ENCODE peak calls at places on chromosomes 13 and 19, in four cellular contexts. One of them, this sample, is unnamed.

GRCh38 chr19:57648336-57649003 is 15.5 kb downstream of the ZNF211 start:
- DNase-seq in suprapubic skin: no peak
- DNase-seq in breast epithelium: no peak
- DNase-seq in stomach: no peak
- DNase-seq in this sample: no peak

GRCh38 chr19:18346091-18346490 is 5.7 kb downstream of the PGPEP1 start:
- DNase-seq in stomach: peak
- DNase-seq in suprapubic skin: no peak
- DNase-seq in breast epithelium: peak
- DNase-seq in this sample: no peak

GRCh38 chr13:77171451-77171850 is 144.5 kb upstream of the FBXL3 start:
- DNase-seq in breast epithelium: no peak
- DNase-seq in suprapubic skin: no peak
- DNase-seq in stomach: no peak
- DNase-seq in this sample: no peak

GRCh38 chr19:45315304-45315703 is 7.4 kb downstream of the CKM start:
- DNase-seq in breast epithelium: no peak
- DNase-seq in suprapubic skin: no peak
- DNase-seq in stomach: no peak
- DNase-seq in this sample: no peak

GRCh38 chr19:48654299-48655059 is 8.5 kb upstream of the CA11 start:
- DNase-seq in suprapubic skin: no peak
- DNase-seq in breast epithelium: no peak
- DNase-seq in stomach: no peak
- DNase-seq in this sample: no peak

GRCh38 chr13:45682494-45683008 is 19.6 kb upstream of the CBY2 start:
- DNase-seq in breast epithelium: no peak
- DNase-seq in stomach: no peak
- DNase-seq in suprapubic skin: no peak
- DNase-seq in this sample: no peak

GRCh38 chr19:5537870-5538269 is 29.9 kb downstream of the TINCR start:
- DNase-seq in breast epithelium: no peak
- DNase-seq in suprapubic skin: no peak
- DNase-seq in stomach: no peak
- DNase-seq in this sample: no peak

GRCh38 chr13:48043789-48044503 is 6.4 kb downstream of the NUDT15 start:
- DNase-seq in suprapubic skin: no peak
- DNase-seq in stomach: no peak
- DNase-seq in breast epithelium: no peak
- DNase-seq in this sample: no peak

GRCh38 chr13:113631341-113632095 is 26.5 kb downstream of the ATP4B start:
- DNase-seq in breast epithelium: no peak
- DNase-seq in suprapubic skin: peak
- DNase-seq in stomach: no peak
- DNase-seq in this sample: peak

GRCh38 chr19:52748336-52748950 is 13.6 kb upstream of the ZNF611 start:
- DNase-seq in suprapubic skin: no peak
- DNase-seq in breast epithelium: no peak
- DNase-seq in stomach: no peak
- DNase-seq in this sample: no peak

GRCh38 chr19:50486823-50487515 is 10.3 kb upstream of the GARIN5A start:
- DNase-seq in suprapubic skin: no peak
- DNase-seq in stomach: no peak
- DNase-seq in breast epithelium: no peak
- DNase-seq in this sample: no peak

GRCh38 chr13:21974741-21975140 is 303.9 kb downstream of the FGF9 start:
- DNase-seq in suprapubic skin: no peak
- DNase-seq in stomach: no peak
- DNase-seq in breast epithelium: no peak
- DNase-seq in this sample: no peak

GRCh38 chr13:65287405-65287804 is 1942.7 kb downstream of the PCDH9 start:
- DNase-seq in suprapubic skin: no peak
- DNase-seq in stomach: no peak
- DNase-seq in breast epithelium: no peak
- DNase-seq in this sample: no peak

GRCh38 chr13:38657191-38657590 is 29.7 kb upstream of the FREM2 start:
- DNase-seq in stomach: no peak
- DNase-seq in breast epithelium: no peak
- DNase-seq in suprapubic skin: no peak
- DNase-seq in this sample: no peak

GRCh38 chr19:10580979-10581631 is 6.0 kb downstream of the AP1M2 start:
- DNase-seq in stomach: peak
- DNase-seq in breast epithelium: peak
- DNase-seq in suprapubic skin: peak
- DNase-seq in this sample: peak

GRCh38 chr13:101157261-101157660 is 259.0 kb downstream of the NALCN start:
- DNase-seq in stomach: no peak
- DNase-seq in suprapubic skin: no peak
- DNase-seq in breast epithelium: no peak
- DNase-seq in this sample: no peak

GRCh38 chr13:41960195-41960699 is 662 bp downstream of the VWA8 start:
- DNase-seq in breast epithelium: no peak
- DNase-seq in stomach: no peak
- DNase-seq in suprapubic skin: no peak
- DNase-seq in this sample: no peak

GRCh38 chr13:103351035-103351828 is 285.0 kb upstream of the SLC10A2 start:
- DNase-seq in breast epithelium: no peak
- DNase-seq in stomach: no peak
- DNase-seq in suprapubic skin: no peak
- DNase-seq in this sample: no peak

GRCh38 chr13:95492044-95492801 is 60.3 kb upstream of the CLDN10 start:
- DNase-seq in suprapubic skin: no peak
- DNase-seq in breast epithelium: no peak
- DNase-seq in stomach: peak
- DNase-seq in this sample: no peak

GRCh38 chr13:36840718-36841250 is 21.8 kb downstream of the RFXAP start:
- DNase-seq in stomach: no peak
- DNase-seq in suprapubic skin: no peak
- DNase-seq in breast epithelium: no peak
- DNase-seq in this sample: no peak
- TF ChIP-seq POLR2AphosphoS5 in stomach: no peak
- TF ChIP-seq POLR2AphosphoS5 in suprapubic skin: no peak
- TF ChIP-seq POLR2AphosphoS5 in breast epithelium: no peak
- TF ChIP-seq POLR2AphosphoS5 in this sample: no peak

DNA sequence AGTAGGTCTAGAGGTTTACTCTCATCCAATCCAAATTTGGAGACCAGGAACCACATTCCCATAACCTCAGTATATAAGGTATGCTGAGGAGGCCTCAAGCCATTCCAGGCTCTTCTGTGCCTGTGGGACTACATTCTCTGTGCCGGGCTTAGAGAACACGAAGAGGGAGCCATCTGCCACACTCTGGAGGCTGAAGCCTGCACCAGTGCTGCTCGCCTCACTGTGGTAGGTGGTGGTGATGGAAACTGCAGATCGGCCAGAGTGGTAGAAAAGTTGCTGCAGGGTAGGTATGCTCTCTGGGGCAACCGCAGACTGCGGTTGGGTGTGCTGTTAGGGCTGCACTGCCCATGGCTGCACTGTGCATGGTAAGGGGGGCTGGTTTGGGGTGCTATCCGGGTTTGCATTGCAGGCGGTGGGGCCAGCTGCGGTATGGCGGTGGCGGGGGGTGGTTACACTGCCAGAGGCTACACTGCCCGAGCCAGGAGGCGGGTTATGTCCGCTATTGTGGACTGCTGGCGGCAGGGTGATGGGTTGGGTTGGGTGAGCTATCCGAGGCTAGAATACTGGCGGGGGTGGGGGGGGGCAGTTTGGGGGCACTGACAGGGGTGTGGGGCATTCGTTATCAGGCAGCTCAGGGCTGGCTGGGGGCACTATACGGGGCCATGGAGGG is 145.0 kb downstream of the TNFRSF19 start:
- DNase-seq in stomach: no peak
- DNase-seq in suprapubic skin: no peak
- DNase-seq in breast epithelium: no peak
- DNase-seq in this sample: no peak
- TF ChIP-seq CTCF in stomach: no peak
- TF ChIP-seq CTCF in suprapubic skin: no peak
- TF ChIP-seq CTCF in breast epithelium: no peak
- TF ChIP-seq CTCF in this sample: no peak

GRCh38 chr19:4379383-4380253 is 20.7 kb downstream of the SH3GL1 start:
- DNase-seq in stomach: peak
- DNase-seq in suprapubic skin: peak
- DNase-seq in breast epithelium: peak
- DNase-seq in this sample: peak
- TF ChIP-seq POLR2AphosphoS5 in stomach: no peak
- TF ChIP-seq POLR2AphosphoS5 in suprapubic skin: peak
- TF ChIP-seq POLR2AphosphoS5 in breast epithelium: peak
- TF ChIP-seq POLR2AphosphoS5 in this sample: no peak

GRCh38 chr19:507286-508203 is at the start of gene TPGS1:
- DNase-seq in suprapubic skin: no peak
- DNase-seq in breast epithelium: peak
- DNase-seq in stomach: peak
- DNase-seq in this sample: peak
- TF ChIP-seq CTCF in suprapubic skin: no peak
- TF ChIP-seq CTCF in breast epithelium: no peak
- TF ChIP-seq CTCF in stomach: no peak
- TF ChIP-seq CTCF in this sample: no peak

DNA sequence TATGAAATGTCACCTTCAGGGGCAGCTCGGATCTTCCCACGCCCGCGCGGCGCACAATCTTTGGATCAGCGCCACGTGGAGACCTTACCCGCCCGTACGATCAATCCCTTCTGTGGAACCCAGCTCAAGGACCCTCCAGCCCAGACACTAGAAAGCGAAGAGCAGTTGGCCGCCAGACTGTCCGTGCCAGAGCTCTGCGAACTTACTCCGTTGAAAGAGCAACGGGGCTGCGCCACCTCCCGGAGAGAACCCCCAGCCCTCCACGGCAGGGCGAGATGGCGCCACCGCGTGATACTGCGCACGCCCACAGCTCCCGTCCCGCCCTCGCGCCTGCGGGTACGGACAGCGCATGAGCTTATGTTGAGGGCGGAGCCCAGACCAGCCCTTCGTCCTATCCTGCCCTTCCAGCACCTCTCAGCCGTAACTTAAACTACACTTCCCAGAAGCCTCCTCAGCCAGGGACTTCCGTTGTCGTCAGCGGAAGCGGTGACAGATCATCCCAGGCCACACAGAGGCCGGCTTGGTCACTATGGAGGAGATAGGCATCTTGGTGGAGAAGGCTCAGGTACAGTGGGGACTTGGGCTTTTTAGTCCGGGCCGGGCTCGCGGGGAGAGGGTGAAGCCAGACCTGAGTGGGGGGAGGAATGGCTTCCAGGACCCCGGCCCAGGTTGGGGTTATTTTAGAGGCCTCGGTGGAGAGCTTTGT is at the start of gene PSMC4:
- DNase-seq in breast epithelium: peak
- DNase-seq in suprapubic skin: peak
- DNase-seq in stomach: peak
- DNase-seq in this sample: peak
- TF ChIP-seq POLR2AphosphoS5 in breast epithelium: peak
- TF ChIP-seq POLR2AphosphoS5 in suprapubic skin: peak
- TF ChIP-seq POLR2AphosphoS5 in stomach: peak
- TF ChIP-seq POLR2AphosphoS5 in this sample: peak

DNA sequence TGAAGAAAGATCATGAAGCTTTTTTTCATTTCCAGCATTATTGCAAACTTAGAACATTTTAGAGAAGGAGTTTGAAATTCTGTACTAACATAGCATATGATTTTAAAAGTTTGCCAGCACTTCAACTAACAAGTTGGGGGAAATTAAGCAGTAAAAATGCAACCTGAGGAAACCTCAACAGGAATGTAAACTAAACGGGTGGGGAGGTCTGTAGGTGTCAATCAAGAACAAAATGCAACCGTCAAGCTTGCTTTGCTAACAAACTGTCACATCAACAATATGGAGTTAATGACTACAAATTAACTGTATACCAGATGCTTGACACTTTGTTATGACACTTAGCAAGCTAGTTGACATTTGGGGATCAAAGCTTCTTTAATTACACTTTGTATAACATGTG is 52.2 kb downstream of the DACH1 start:
- DNase-seq in breast epithelium: no peak
- DNase-seq in suprapubic skin: no peak
- DNase-seq in stomach: no peak
- DNase-seq in this sample: no peak
- TF ChIP-seq CTCF in breast epithelium: no peak
- TF ChIP-seq CTCF in suprapubic skin: no peak
- TF ChIP-seq CTCF in stomach: no peak
- TF ChIP-seq CTCF in this sample: no peak

DNA sequence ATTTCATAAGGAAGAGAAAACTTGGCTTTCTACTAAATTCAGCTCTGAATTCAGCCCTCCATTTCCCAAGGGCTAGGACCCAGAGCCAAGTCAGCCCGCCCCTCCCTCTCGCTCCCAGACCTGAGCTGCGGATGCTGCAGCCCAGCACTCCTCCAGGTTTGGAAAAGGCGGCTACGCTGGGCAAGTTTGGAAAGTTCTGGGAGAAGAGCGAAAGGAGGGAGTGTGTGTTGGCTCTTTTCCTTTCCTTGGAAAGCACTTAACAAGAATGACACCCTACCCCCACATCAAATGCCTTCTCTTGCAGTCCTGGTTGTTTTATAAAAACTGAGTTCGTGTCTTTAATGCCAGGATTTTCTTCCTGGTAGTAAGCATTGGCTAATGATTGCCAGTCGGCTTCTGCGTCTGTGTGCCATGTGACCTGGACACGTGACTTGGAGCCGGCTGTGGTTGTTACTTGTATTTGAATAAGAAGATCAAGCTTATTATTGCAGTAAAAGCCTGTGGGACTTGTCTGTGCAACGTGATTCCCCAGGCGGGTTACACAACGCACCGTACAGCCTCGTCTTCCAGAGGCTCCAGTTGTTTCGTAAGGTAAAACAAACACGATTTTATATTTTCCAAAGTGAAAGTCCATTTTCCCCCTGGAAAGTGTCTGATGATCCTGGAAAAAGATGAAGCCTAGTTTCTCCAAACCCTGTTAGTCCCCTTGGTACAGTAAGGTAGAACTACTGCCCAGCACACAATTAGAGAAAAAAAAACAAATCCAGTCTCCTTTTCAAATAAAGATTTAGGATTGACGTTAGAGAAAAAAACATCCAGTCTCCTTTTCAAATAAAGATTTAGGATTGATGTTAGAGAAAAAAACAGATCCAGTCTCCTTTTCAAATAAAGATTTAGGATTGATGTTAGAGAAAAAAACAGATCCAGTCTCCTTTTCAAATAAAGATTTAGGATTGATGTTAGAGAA is 26.8 kb upstream of the UBE2L5 start:
- DNase-seq in breast epithelium: peak
- DNase-seq in stomach: peak
- DNase-seq in suprapubic skin: peak
- DNase-seq in this sample: peak
- TF ChIP-seq POLR2AphosphoS5 in breast epithelium: peak
- TF ChIP-seq POLR2AphosphoS5 in stomach: peak
- TF ChIP-seq POLR2AphosphoS5 in suprapubic skin: peak
- TF ChIP-seq POLR2AphosphoS5 in this sample: peak

GRCh38 chr19:41410655-41411054 is 13.0 kb downstream of the BCKDHA start:
- DNase-seq in breast epithelium: no peak
- DNase-seq in stomach: no peak
- DNase-seq in suprapubic skin: no peak
- DNase-seq in this sample: no peak

GRCh38 chr19:41407271-41407670 is 9.7 kb downstream of the BCKDHA start:
- DNase-seq in suprapubic skin: no peak
- DNase-seq in stomach: no peak
- DNase-seq in breast epithelium: no peak
- DNase-seq in this sample: no peak

GRCh38 chr19:41409288-41409687 is 11.7 kb downstream of the BCKDHA start:
- DNase-seq in breast epithelium: peak
- DNase-seq in stomach: peak
- DNase-seq in suprapubic skin: no peak
- DNase-seq in this sample: no peak

GRCh38 chr19:41405776-41406175 is 8.2 kb downstream of the BCKDHA start:
- DNase-seq in stomach: no peak
- DNase-seq in breast epithelium: no peak
- DNase-seq in suprapubic skin: no peak
- DNase-seq in this sample: no peak

GRCh38 chr19:41408256-41408655 is 10.6 kb downstream of the BCKDHA start:
- DNase-seq in suprapubic skin: no peak
- DNase-seq in breast epithelium: no peak
- DNase-seq in stomach: no peak
- DNase-seq in this sample: no peak
- TF ChIP-seq CTCF in suprapubic skin: no peak
- TF ChIP-seq CTCF in breast epithelium: no peak
- TF ChIP-seq CTCF in stomach: no peak
- TF ChIP-seq CTCF in this sample: no peak